ENCODE peak calls at places on chromosomes 11 and 22, in eight cellular contexts. R, J, V, D, Q, B, C and U are unnamed samples.

GRCh38 chr11:14015711-14016110 is 53.2 kb downstream of the SPON1 start:
- DNase-seq in B (peak; percentile 68), Q (no peak), R (no peak), C (no peak), D (peak; percentile 71), V (peak; percentile 65), J (no peak), U (peak; percentile 43)

GRCh38 chr11:12245549-12245986 is 131.8 kb upstream of the PARVA start:
- DNase-seq in J (no peak), D (no peak), V (no peak), C (no peak), R (no peak), Q (no peak), B (peak; percentile 41), U (no peak)

GRCh38 chr22:18104566-18104965 is 6.0 kb upstream of the TUBA8 start:
- DNase-seq in V (no peak), J (no peak), R (no peak), Q (no peak), C (no peak), B (peak; percentile 11), D (no peak), U (no peak)

GRCh38 chr11:96863520-96863919 is 473.7 kb downstream of the JRKL start:
- DNase-seq in C (peak; percentile 78), D (no peak), B (no peak), Q (no peak), R (peak; percentile 15), J (no peak), V (peak; percentile 62), U (peak; percentile 68)

GRCh38 chr22:43867839-43868652 is 5.7 kb upstream of the SULT4A1 start:
- DNase-seq in C (peak; percentile 48), D (peak; percentile 18), R (peak; percentile 47), Q (no peak), V (peak; percentile 49), J (peak; percentile 94), B (peak; percentile 70), U (peak; percentile 42)

GRCh38 chr22:16975155-16975885 is 32.7 kb downstream of the GAB4 start:
- DNase-seq in C (no peak), Q (no peak), D (no peak), R (no peak), J (no peak), V (no peak), B (no peak), U (no peak)

GRCh38 chr11:87030458-87031054 is 7.2 kb upstream of the TMEM135 start:
- DNase-seq in D (no peak), V (no peak), J (no peak), R (no peak), C (no peak), Q (no peak), B (no peak), U (no peak)

GRCh38 chr11:121659811-121660210 is 207.0 kb upstream of the SORL1-AS1 start:
- DNase-seq in Q (no peak), V (no peak), B (no peak), D (no peak), R (no peak), C (no peak), J (no peak), U (no peak)

GRCh38 chr22:44975444-44976262 is 34.2 kb downstream of the PHF21B start:
- DNase-seq in Q (peak; percentile 30), R (peak; percentile 72), D (peak; percentile 34), B (peak; percentile 78), C (peak; percentile 82), J (peak; percentile 97), V (peak; percentile 89), U (peak; percentile 81)

GRCh38 chr11:83292709-83293435 is 6.7 kb upstream of the CCDC90B start:
- DNase-seq in Q (no peak), C (peak; percentile 33), V (peak; percentile 68), D (peak; percentile 16), B (peak; percentile 76), R (no peak), J (peak; percentile 85), U (peak; percentile 14)

GRCh38 chr11:17343907-17344306 is 7.7 kb upstream of the NCR3LG1 start:
- DNase-seq in J (no peak), B (peak; percentile 81), R (no peak), C (no peak), D (peak; percentile 23), Q (no peak), V (no peak), U (no peak)
- H3K36me3 ChIP-seq in J (no peaks in the 10 kb centered on the region), B (no peaks in the 10 kb centered on the region), R (no peaks in the 10 kb centered on the region), C (no peaks in the 10 kb centered on the region), D (no peaks in the 10 kb centered on the region), Q (no peaks in the 10 kb centered on the region), V (no peaks in the 10 kb centered on the region), U (no peaks in the 10 kb centered on the region)

GRCh38 chr11:16911658-16912057 is 102.6 kb downstream of the PLEKHA7 start:
- DNase-seq in R (no peak), Q (no peak), V (no peak), J (no peak), B (no peak), D (no peak), C (no peak), U (no peak)

GRCh38 chr11:16905375-16905774 is 108.8 kb downstream of the PLEKHA7 start:
- DNase-seq in Q (no peak), V (no peak), C (no peak), B (no peak), D (no peak), J (no peak), R (no peak), U (no peak)

GRCh38 chr11:16912607-16913006 is 101.6 kb downstream of the PLEKHA7 start:
- DNase-seq in B (no peak), J (no peak), C (no peak), R (no peak), V (no peak), Q (no peak), D (no peak), U (no peak)

GRCh38 chr11:16911186-16911585 is 103.0 kb downstream of the PLEKHA7 start:
- DNase-seq in D (no peak), J (no peak), Q (no peak), R (no peak), C (no peak), V (no peak), B (peak; percentile 21), U (no peak)

DNA sequence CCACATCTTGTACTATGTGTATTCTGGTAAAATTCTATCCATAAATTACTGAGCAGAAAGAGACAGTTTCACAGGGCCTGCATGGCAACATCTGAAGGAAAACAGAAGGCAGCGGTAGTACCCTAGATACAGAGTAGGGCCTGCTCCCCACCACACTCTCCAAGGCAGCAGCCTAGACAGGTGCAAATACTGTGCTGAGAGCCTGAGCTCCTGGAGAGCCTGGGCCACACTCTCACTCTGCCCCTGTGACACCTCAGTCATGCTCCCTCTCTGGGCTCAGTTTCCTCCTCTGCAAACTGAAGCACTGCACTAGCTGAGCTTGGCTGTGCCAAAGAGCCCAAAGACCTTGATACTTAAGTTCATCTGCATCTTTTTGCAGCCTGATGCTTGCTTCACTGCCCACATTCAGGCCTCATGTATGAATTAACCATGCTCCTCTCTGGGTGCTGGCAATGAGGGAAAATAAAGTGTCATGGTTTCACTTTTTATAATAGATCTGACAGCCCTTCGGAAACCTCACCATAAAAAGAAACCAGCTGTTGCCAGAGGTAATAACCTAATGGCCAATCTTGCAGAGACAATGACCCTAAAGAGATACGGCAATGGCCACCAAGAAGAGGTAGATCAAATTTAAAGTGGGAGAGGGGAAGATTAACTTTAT is 104.7 kb downstream of the PLEKHA7 start:
- DNase-seq in B (no peak), J (no peak), D (no peak), C (no peak), R (no peak), V (no peak), Q (no peak), U (no peak)
- H3K4me3 ChIP-seq in B (no peak overlapping the region), J (no peak overlapping the region), D (no peak overlapping the region), C (no peak overlapping the region), R (no peak overlapping the region), V (no peak overlapping the region), Q (no peak overlapping the region), U (no peak overlapping the region)

DNA sequence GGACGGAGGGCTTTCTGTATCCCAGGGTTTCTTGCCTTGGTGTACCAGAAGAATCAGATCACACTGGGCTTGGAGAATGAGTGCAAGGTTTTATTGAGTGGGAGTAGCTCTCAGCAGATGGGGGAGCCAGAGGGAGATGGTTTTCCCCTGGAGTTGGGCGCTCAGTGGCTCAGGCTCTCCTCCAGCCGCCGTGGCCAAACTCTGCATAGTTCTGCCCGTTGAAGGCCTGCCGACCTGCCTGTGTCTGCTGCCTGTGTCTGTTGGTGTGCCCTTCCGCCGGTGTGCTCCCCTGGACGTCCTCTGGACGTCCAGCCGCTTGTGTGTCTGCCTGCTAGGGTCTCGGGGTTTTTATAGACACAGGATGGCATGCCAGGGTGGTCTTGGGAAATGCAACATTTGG is 4.5 kb upstream of the ALKBH8 start:
- DNase-seq in R (no peak), C (no peak), J (no peak), B (no peak), Q (no peak), V (no peak), D (no peak), U (no peak)
- H3K27me3 ChIP-seq in R (no peaks in the 10 kb centered on the region), C (peaks cover 8% of the 10 kb centered on the region), J (no peaks in the 10 kb centered on the region), B (no peaks in the 10 kb centered on the region), Q (no peaks in the 10 kb centered on the region), V (peaks cover 6% of the 10 kb centered on the region), D (no peaks in the 10 kb centered on the region), U (no peaks in the 10 kb centered on the region)

DNA sequence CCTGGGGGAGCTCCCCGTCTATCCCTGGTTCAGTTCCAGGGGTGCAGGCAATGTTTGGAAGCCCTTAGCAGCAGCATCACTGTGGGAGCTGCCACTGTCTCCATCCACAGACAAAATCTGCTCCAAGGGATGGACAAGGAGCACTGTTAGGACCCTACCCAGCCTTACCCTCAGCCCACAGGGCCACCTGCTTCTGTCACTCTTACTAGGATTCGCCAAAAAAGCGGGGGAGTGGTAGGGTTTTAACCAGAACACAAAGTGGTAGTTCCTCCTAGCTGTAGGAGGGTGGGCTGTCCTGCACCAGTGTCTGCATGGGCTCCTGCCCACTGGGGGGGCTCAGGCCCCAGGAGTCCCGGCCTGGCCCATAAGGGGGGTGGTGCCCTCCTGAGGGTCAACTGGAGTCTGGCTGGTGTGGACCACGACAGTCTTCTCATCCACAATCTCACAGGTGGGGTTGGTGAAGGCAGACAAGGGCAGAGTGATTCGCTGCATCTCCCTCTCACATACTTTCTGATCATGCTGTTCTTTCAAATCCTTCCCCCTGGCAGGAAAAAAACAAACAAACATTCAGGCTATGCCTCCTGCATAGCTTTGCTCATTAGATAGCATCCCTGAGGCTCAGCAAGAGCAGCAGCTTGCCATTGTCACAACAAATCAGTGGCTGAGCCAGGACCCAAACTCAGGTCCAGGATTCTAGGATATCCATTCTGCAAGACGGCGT is 9.4 kb downstream of the PIK3IP1 start:
- DNase-seq in J (no peak), C (no peak), B (no peak), D (no peak), Q (no peak), R (no peak), V (no peak), U (no peak)
- H3K36me3 ChIP-seq in J (no peaks in the 10 kb centered on the region), C (no peaks in the 10 kb centered on the region), B (peaks cover 5% of the 10 kb centered on the region), D (no peaks in the 10 kb centered on the region), Q (peaks cover 97% of the 10 kb centered on the region), R (no peaks in the 10 kb centered on the region), V (no peaks in the 10 kb centered on the region), U (no peaks in the 10 kb centered on the region)